ENCODE peak calls at places on chromosomes 16 and 17, in six cellular contexts. Q is heart left ventricle; H is fibroblast of the conjunctiva; Y is stimulated activated CD4-positive, alpha-beta T cell treated with anti-CD3 and anti-CD28 coated beads, TNF-alpha, amount 100 ng/mL, for 4 hours; N is NCI-H1930; S is AG08396. C is an unnamed sample.
A peak's percentile ranks its signal among the peaks of the same experiment; 100 is the strongest.

GRCh38 chr17:83058478-83059167 is 20.8 kb upstream of the METRNL start:
- DNase-seq in Y (no peak), S (no peak), N (no peak), H (no peak), Q (no peak), C (peak; percentile 64)

GRCh38 chr16:22300427-22301071 is 3.3 kb downstream of the POLR3E start:
- DNase-seq in Y (no peak), H (peak; percentile 50), N (no peak), Q (peak; percentile 81), S (peak; percentile 82), C (peak; percentile 94)

GRCh38 chr16:87603684-87604571 is 1.6 kb downstream of the JPH3 start:
- DNase-seq in H (no peak), Q (no peak), S (no peak), N (no peak), Y (no peak), C (peak; percentile 82)

GRCh38 chr17:79739148-79740062 is 8.7 kb downstream of the ENPP7 start:
- DNase-seq in S (no peak), H (no peak), Y (no peak), N (no peak), Q (no peak), C (peak; percentile 77)

GRCh38 chr17:75584358-75585175 is 3.0 kb upstream of the MYO15B start:
- DNase-seq in Y (no peak), S (no peak), H (no peak), N (no peak), Q (no peak), C (no peak)

GRCh38 chr17:31067699-31068184 is 27.0 kb upstream of the NF1 start:
- DNase-seq in N (no peak), S (peak; percentile 54), Y (no peak), H (peak; percentile 34), Q (no peak), C (peak; percentile 79)

GRCh38 chr17:66830451-66830850 is 4.5 kb upstream of the CACNG5 start:
- DNase-seq in Y (no peak), S (no peak), Q (no peak), N (no peak), H (no peak), C (peak; percentile 69)

GRCh38 chr16:1666316-1666715 is 11.8 kb upstream of the JPT2 start:
- DNase-seq in Q (no peak), Y (no peak), H (no peak), N (no peak), S (no peak), C (peak; percentile 62)

GRCh38 chr16:21263640-21264211 is 14.4 kb downstream of the CRYM start:
- DNase-seq in S (peak; percentile 32), Y (no peak), H (peak; percentile 30), N (no peak), Q (no peak), C (peak; percentile 72)

GRCh38 chr17:13597723-13598347 is 3.9 kb downstream of the HS3ST3A1 start:
- DNase-seq in S (peak; percentile 39), N (peak; percentile 24), Y (no peak), H (peak; percentile 60), Q (peak; percentile 35), C (no peak)